ENCODE peak calls at places on chromosomes 1 and 21, in four cellular contexts. One of them, this sample, is unnamed.

GRCh38 chr1:101004061-101004460 is 21.5 kb downstream of the DPH5 start:
- DNase-seq in GM12878: no peak
- DNase-seq in A549: peak
- DNase-seq in HepG2: peak
- DNase-seq in this sample: no peak

GRCh38 chr1:199272690-199273089 is 633.9 kb downstream of the PTPRC start:
- DNase-seq in A549: peak
- DNase-seq in GM12878: peak
- DNase-seq in HepG2: no peak
- DNase-seq in this sample: peak

GRCh38 chr1:165364432-165365133 is 8.1 kb upstream of the LMX1A start:
- DNase-seq in GM12878: no peak
- DNase-seq in HepG2: no peak
- DNase-seq in A549: no peak
- DNase-seq in this sample: no peak

GRCh38 chr1:2241820-2242219 is 13.7 kb downstream of the SKI start:
- DNase-seq in HepG2: no peak
- DNase-seq in A549: no peak
- DNase-seq in GM12878: no peak
- DNase-seq in this sample: no peak

GRCh38 chr1:235843458-235843857 is 23.2 kb downstream of the LYST start:
- DNase-seq in A549: peak
- DNase-seq in GM12878: no peak
- DNase-seq in HepG2: peak
- DNase-seq in this sample: peak

GRCh38 chr1:234755449-234755863 is 145.5 kb upstream of the IRF2BP2 start:
- DNase-seq in A549: no peak
- DNase-seq in HepG2: no peak
- DNase-seq in GM12878: no peak
- DNase-seq in this sample: no peak

GRCh38 chr1:34590211-34590623 is 164.6 kb upstream of the GJB5 start:
- DNase-seq in HepG2: peak
- DNase-seq in GM12878: peak
- DNase-seq in A549: peak
- DNase-seq in this sample: peak

GRCh38 chr1:63322944-63323865 is 838 bp downstream of the FOXD3 start:
- DNase-seq in HepG2: no peak
- DNase-seq in A549: peak
- DNase-seq in GM12878: no peak
- DNase-seq in this sample: peak

GRCh38 chr1:59409525-59409924 is 112.6 kb downstream of the FGGY start:
- DNase-seq in HepG2: no peak
- DNase-seq in A549: no peak
- DNase-seq in GM12878: no peak
- DNase-seq in this sample: no peak

GRCh38 chr21:41705546-41706262 is 61.1 kb downstream of the RIPK4 start:
- DNase-seq in GM12878: no peak
- DNase-seq in HepG2: no peak
- DNase-seq in A549: no peak
- DNase-seq in this sample: no peak

GRCh38 chr21:22855581-22855980 is 1857.4 kb downstream of the NCAM2 start:
- DNase-seq in A549: no peak
- DNase-seq in GM12878: no peak
- DNase-seq in HepG2: no peak
- DNase-seq in this sample: no peak

GRCh38 chr1:117656202-117656641 is 50.4 kb downstream of the TENT5C start:
- DNase-seq in GM12878: peak
- DNase-seq in A549: no peak
- DNase-seq in HepG2: no peak
- DNase-seq in this sample: no peak

GRCh38 chr1:64282353-64282752 is 78.9 kb downstream of the UBE2U start:
- DNase-seq in A549: no peak
- DNase-seq in GM12878: no peak
- DNase-seq in HepG2: no peak
- DNase-seq in this sample: peak

GRCh38 chr1:25624155-25624554 is 7.6 kb downstream of the MAN1C1 start:
- DNase-seq in GM12878: no peak
- DNase-seq in A549: no peak
- DNase-seq in HepG2: no peak
- DNase-seq in this sample: no peak

GRCh38 chr1:86753700-86754099 is 49.3 kb downstream of the SH3GLB1 start:
- DNase-seq in HepG2: peak
- DNase-seq in A549: peak
- DNase-seq in GM12878: no peak
- DNase-seq in this sample: peak

GRCh38 chr1:24867064-24867870 is 62.8 kb downstream of the RUNX3 start:
- DNase-seq in GM12878: no peak
- DNase-seq in A549: no peak
- DNase-seq in HepG2: no peak
- DNase-seq in this sample: no peak

GRCh38 chr21:33433425-33434114 is 30.4 kb downstream of the IFNGR2 start:
- DNase-seq in GM12878: no peak
- DNase-seq in HepG2: no peak
- DNase-seq in A549: no peak
- DNase-seq in this sample: no peak

GRCh38 chr1:27519341-27520258 is 29.6 kb upstream of the WASF2 start:
- DNase-seq in GM12878: no peak
- DNase-seq in HepG2: no peak
- DNase-seq in A549: no peak
- DNase-seq in this sample: peak

GRCh38 chr1:206685256-206685748 is 597 bp downstream of the MAPKAPK2 start:
- DNase-seq in HepG2: no peak
- DNase-seq in A549: peak
- DNase-seq in GM12878: no peak
- DNase-seq in this sample: peak

DNA sequence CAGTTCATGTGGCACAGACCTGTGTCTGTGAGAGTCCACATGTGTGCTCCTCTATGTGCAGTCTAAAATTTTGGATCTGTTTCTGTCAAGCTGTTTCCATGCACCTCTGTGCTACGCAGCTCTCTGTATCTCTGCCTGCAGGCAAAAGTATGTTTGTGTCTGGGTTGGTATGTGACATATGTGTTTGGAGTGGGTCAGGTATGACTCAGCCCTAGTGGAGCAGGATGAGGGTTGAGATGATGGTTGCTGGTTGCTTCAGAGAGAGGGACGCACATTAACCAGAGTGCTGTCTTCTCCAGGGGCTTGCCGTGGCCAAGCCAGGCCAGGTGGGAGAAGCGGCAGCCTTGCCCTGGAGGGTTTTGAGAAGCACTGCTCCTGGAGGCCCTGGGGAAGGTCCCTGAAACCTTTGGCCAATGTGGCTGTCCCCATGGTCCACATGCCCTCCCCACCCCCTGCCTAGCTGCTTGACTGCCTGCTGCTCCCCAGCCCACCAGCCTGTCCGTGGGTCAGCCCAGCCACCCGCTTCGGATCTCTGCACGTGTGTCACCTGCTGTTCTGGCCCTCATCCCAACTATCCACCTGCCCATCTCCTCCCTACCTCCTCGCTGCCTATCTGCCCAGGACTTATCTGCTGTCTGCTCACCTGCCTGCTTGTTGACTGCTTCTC is 4.1 kb upstream of the EVA1B start:
- DNase-seq in HepG2: no peak
- DNase-seq in A549: no peak
- DNase-seq in GM12878: no peak
- DNase-seq in this sample: no peak
- TF ChIP-seq PBX3 in HepG2: no peak
- TF ChIP-seq PBX3 in A549: no peak
- TF ChIP-seq PBX3 in GM12878: no peak
- TF ChIP-seq PBX3 in this sample: no peak

GRCh38 chr1:8421721-8422120 is 103.8 kb downstream of the SLC45A1 start:
- DNase-seq in HepG2: no peak
- DNase-seq in GM12878: no peak
- DNase-seq in A549: no peak
- DNase-seq in this sample: no peak
- TF ChIP-seq PBX3 in HepG2: no peak
- TF ChIP-seq PBX3 in GM12878: no peak
- TF ChIP-seq PBX3 in A549: no peak
- TF ChIP-seq PBX3 in this sample: no peak

GRCh38 chr1:210339500-210339899 is 10.8 kb downstream of the HHAT start:
- DNase-seq in A549: no peak
- DNase-seq in HepG2: no peak
- DNase-seq in GM12878: no peak
- DNase-seq in this sample: no peak

GRCh38 chr1:210344706-210345105 is 16.0 kb downstream of the HHAT start:
- DNase-seq in A549: no peak
- DNase-seq in HepG2: no peak
- DNase-seq in GM12878: no peak
- DNase-seq in this sample: no peak

GRCh38 chr1:210340311-210340710 is 11.6 kb downstream of the HHAT start:
- DNase-seq in GM12878: no peak
- DNase-seq in HepG2: no peak
- DNase-seq in A549: no peak
- DNase-seq in this sample: no peak

GRCh38 chr1:210340751-210341328 is 12.1 kb downstream of the HHAT start:
- DNase-seq in GM12878: no peak
- DNase-seq in A549: no peak
- DNase-seq in HepG2: no peak
- DNase-seq in this sample: no peak

GRCh38 chr1:210342986-210343780 is 14.5 kb downstream of the HHAT start:
- DNase-seq in A549: no peak
- DNase-seq in GM12878: peak
- DNase-seq in HepG2: no peak
- DNase-seq in this sample: no peak
- TF ChIP-seq PBX3 in A549: no peak
- TF ChIP-seq PBX3 in GM12878: no peak
- TF ChIP-seq PBX3 in HepG2: no peak
- TF ChIP-seq PBX3 in this sample: no peak

GRCh38 chr1:246680696-246681127 is 43.5 kb upstream of the SCCPDH start:
- DNase-seq in GM12878: no peak
- DNase-seq in A549: no peak
- DNase-seq in HepG2: no peak
- DNase-seq in this sample: no peak

GRCh38 chr1:246677842-246678241 is 46.4 kb upstream of the SCCPDH start:
- DNase-seq in GM12878: no peak
- DNase-seq in HepG2: no peak
- DNase-seq in A549: no peak
- DNase-seq in this sample: no peak

GRCh38 chr1:246681822-246682221 is 42.4 kb upstream of the SCCPDH start:
- DNase-seq in HepG2: no peak
- DNase-seq in A549: no peak
- DNase-seq in GM12878: no peak
- DNase-seq in this sample: peak

GRCh38 chr1:246680180-246680579 is 44.0 kb upstream of the SCCPDH start:
- DNase-seq in HepG2: no peak
- DNase-seq in GM12878: no peak
- DNase-seq in A549: no peak
- DNase-seq in this sample: no peak

DNA sequence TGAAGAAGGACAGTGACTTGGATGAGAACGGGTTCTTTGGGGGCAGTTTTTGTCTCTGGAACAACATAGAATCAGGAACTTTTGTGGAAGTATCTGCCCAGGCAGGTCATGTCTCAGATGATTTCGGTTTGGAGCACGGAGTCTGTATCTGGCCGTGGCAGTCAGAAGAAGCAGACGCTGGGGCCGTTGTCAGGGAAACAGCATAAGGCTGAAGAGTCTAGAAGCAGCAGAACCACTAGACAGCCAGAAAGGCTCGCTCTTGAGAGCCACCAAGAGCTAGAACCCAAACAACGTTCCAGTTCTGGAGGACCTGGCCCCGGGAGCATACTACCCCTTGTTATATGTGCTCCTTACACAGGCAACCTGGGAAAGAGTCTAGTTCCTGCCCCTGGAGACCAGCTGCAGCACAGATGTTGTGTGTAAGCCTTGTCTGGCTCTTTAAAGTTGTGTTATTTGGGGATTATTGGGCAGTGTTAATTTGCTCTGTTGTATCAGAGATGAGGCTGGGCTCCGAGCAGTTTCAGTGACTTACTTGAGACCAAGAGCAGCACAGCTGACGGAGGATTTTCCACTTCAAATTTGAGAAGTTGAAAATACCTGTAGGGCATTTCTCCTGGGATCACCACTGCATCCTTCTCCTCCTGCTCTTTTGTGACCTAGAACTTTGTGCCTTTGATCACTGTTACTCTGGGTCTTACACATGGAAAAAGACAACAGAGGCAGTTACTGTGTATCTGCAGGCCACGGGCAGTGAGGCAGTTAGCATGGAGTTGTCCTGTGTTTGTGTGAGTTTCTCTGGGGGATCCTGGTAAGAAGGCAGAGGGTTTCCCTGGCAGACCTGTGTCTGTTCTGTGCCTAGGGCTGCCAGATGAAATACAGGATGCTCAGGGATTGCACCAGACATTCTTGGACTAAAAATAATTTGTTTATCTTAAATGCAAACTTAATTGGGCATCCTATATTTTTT is 44.7 kb upstream of the SCCPDH start:
- DNase-seq in HepG2: no peak
- DNase-seq in GM12878: no peak
- DNase-seq in A549: no peak
- DNase-seq in this sample: peak
- TF ChIP-seq PBX3 in HepG2: no peak
- TF ChIP-seq PBX3 in GM12878: no peak
- TF ChIP-seq PBX3 in A549: no peak
- TF ChIP-seq PBX3 in this sample: no peak

DNA sequence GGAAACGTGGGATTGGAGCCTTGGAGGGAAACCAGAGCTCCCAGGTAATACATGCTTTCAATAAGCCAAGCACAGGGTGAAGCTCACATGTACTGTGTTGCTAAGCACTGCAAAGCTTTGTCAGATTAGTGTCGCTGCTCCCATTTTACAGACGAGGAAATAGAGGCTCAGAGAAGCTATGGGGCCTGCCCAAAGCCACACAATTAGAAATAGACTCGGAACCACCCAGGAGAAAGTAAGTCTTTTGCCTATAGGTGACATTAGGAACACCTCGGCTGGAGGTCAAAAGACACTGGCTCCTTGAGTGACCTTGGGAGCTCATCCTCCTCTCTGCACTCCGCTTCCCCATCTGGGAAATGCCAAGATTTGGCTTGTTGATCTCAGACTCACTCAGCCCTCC is 175.6 kb upstream of the ZC3H12A start:
- DNase-seq in A549: no peak
- DNase-seq in HepG2: no peak
- DNase-seq in GM12878: no peak
- DNase-seq in this sample: no peak
- TF ChIP-seq PBX3 in A549: no peak
- TF ChIP-seq PBX3 in HepG2: no peak
- TF ChIP-seq PBX3 in GM12878: no peak
- TF ChIP-seq PBX3 in this sample: no peak

DNA sequence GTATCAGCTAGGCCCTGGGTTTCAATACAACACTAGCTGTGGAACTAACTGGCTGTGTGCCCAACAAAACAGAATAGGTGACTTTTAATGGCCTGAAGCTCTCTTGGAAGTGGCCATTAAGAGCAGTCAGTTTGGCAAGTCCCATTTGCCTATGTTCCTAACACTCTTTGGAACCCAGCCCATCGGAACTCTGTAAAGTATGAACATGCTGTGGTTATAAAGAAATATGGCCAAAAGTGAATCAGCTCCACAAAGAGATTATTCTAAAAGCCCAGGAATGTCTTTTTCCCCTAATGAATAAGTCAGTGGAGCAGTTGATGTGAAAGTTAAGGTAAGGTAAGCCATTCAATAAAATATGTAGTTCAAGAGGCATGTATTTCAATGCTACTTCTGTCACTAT is 223.7 kb upstream of the ADAMTS5 start:
- DNase-seq in HepG2: no peak
- DNase-seq in GM12878: no peak
- DNase-seq in A549: no peak
- DNase-seq in this sample: no peak
- TF ChIP-seq PBX3 in HepG2: no peak
- TF ChIP-seq PBX3 in GM12878: no peak
- TF ChIP-seq PBX3 in A549: no peak
- TF ChIP-seq PBX3 in this sample: peak

GRCh38 chr1:77386276-77386675 is 104.5 kb downstream of the AK5 start:
- DNase-seq in GM12878: no peak
- DNase-seq in HepG2: no peak
- DNase-seq in A549: no peak
- DNase-seq in this sample: no peak
- TF ChIP-seq PBX3 in GM12878: no peak
- TF ChIP-seq PBX3 in HepG2: no peak
- TF ChIP-seq PBX3 in A549: no peak
- TF ChIP-seq PBX3 in this sample: no peak